ENCODE peak calls at places on chromosomes 6 and 20, in four cellular contexts. One of them, this sample, is unnamed.

GRCh38 chr20:16049478-16050093 is 523.7 kb downstream of the KIF16B start:
- DNase-seq in NB4: no peak
- DNase-seq in ovary: no peak
- DNase-seq in cardiac fibroblast: no peak
- DNase-seq in this sample: no peak

GRCh38 chr6:105136433-105137350 is 43.1 kb downstream of the POPDC3 start:
- DNase-seq in ovary: peak
- DNase-seq in NB4: peak
- DNase-seq in cardiac fibroblast: peak
- DNase-seq in this sample: peak

GRCh38 chr6:6191476-6191875 is 129.0 kb downstream of the F13A1 start:
- DNase-seq in NB4: peak
- DNase-seq in cardiac fibroblast: no peak
- DNase-seq in ovary: no peak
- DNase-seq in this sample: no peak

GRCh38 chr6:168596316-168596715 is 155.3 kb downstream of the SMOC2 start:
- DNase-seq in NB4: no peak
- DNase-seq in cardiac fibroblast: no peak
- DNase-seq in ovary: no peak
- DNase-seq in this sample: peak

GRCh38 chr20:17460119-17460518 is 71.1 kb downstream of the BFSP1 start:
- DNase-seq in NB4: no peak
- DNase-seq in ovary: no peak
- DNase-seq in cardiac fibroblast: no peak
- DNase-seq in this sample: no peak

GRCh38 chr20:23415958-23416583 is 5.2 kb downstream of the NAPB start:
- DNase-seq in cardiac fibroblast: no peak
- DNase-seq in NB4: no peak
- DNase-seq in ovary: no peak
- DNase-seq in this sample: no peak

GRCh38 chr6:16523550-16524379 is 237.5 kb downstream of the ATXN1 start:
- DNase-seq in NB4: no peak
- DNase-seq in cardiac fibroblast: peak
- DNase-seq in ovary: no peak
- DNase-seq in this sample: no peak

GRCh38 chr6:29839917-29840316 is 12.3 kb downstream of the HLA-G start:
- DNase-seq in cardiac fibroblast: no peak
- DNase-seq in NB4: no peak
- DNase-seq in ovary: no peak
- DNase-seq in this sample: no peak

GRCh38 chr6:131602913-131603312 is 25.1 kb downstream of the MED23 start:
- DNase-seq in NB4: no peak
- DNase-seq in cardiac fibroblast: peak
- DNase-seq in ovary: no peak
- DNase-seq in this sample: no peak

GRCh38 chr6:43059168-43060033 is at the start of the genes KLC4 and MRPL2:
- DNase-seq in NB4: peak
- DNase-seq in ovary: peak
- DNase-seq in cardiac fibroblast: peak
- DNase-seq in this sample: peak

GRCh38 chr6:96015791-96016776 is at the start of gene FUT9:
- DNase-seq in NB4: no peak
- DNase-seq in ovary: no peak
- DNase-seq in cardiac fibroblast: no peak
- DNase-seq in this sample: no peak

GRCh38 chr6:143731789-143732188 is 54.0 kb downstream of the PHACTR2 start:
- DNase-seq in ovary: no peak
- DNase-seq in NB4: no peak
- DNase-seq in cardiac fibroblast: no peak
- DNase-seq in this sample: no peak

GRCh38 chr6:130978660-130979396 is 84.2 kb downstream of the EPB41L2 start:
- DNase-seq in ovary: no peak
- DNase-seq in NB4: no peak
- DNase-seq in cardiac fibroblast: no peak
- DNase-seq in this sample: no peak

GRCh38 chr20:6857929-6858328 is 90.4 kb downstream of the BMP2 start:
- DNase-seq in cardiac fibroblast: no peak
- DNase-seq in NB4: no peak
- DNase-seq in ovary: no peak
- DNase-seq in this sample: no peak

GRCh38 chr6:42314571-42314950 is 96.9 kb upstream of the MRPS10 start:
- DNase-seq in ovary: no peak
- DNase-seq in NB4: no peak
- DNase-seq in cardiac fibroblast: no peak
- DNase-seq in this sample: no peak

GRCh38 chr6:137358273-137358672 is 135.9 kb downstream of the OLIG3 start:
- DNase-seq in ovary: no peak
- DNase-seq in NB4: no peak
- DNase-seq in cardiac fibroblast: no peak
- DNase-seq in this sample: no peak

GRCh38 chr20:51393566-51393965 is 149.0 kb downstream of the NFATC2 start:
- DNase-seq in ovary: no peak
- DNase-seq in cardiac fibroblast: no peak
- DNase-seq in NB4: no peak
- DNase-seq in this sample: no peak

GRCh38 chr6:22194188-22194921 is 102.5 kb downstream of the PRL start:
- DNase-seq in cardiac fibroblast: peak
- DNase-seq in NB4: peak
- DNase-seq in ovary: no peak
- DNase-seq in this sample: no peak

GRCh38 chr20:36852187-36852586 is 23.8 kb upstream of the TLDC2 start:
- DNase-seq in cardiac fibroblast: no peak
- DNase-seq in NB4: no peak
- DNase-seq in ovary: no peak
- DNase-seq in this sample: peak

GRCh38 chr6:73811706-73812105 is 115.7 kb downstream of the CD109 start:
- DNase-seq in cardiac fibroblast: no peak
- DNase-seq in ovary: no peak
- DNase-seq in NB4: no peak
- DNase-seq in this sample: no peak

GRCh38 chr6:90072501-90072900 is 178.2 kb downstream of the GJA10 start:
- DNase-seq in ovary: no peak
- DNase-seq in NB4: no peak
- DNase-seq in cardiac fibroblast: no peak
- DNase-seq in this sample: no peak

GRCh38 chr6:66930559-66931290 is 1223.7 kb upstream of the EYS start:
- DNase-seq in ovary: no peak
- DNase-seq in cardiac fibroblast: peak
- DNase-seq in NB4: no peak
- DNase-seq in this sample: no peak

GRCh38 chr6:128841518-128841917 is 41.4 kb upstream of the LAMA2 start:
- DNase-seq in NB4: no peak
- DNase-seq in cardiac fibroblast: no peak
- DNase-seq in ovary: no peak
- DNase-seq in this sample: no peak

GRCh38 chr6:1079525-1079924 is 232.4 kb upstream of the FOXQ1 start:
- DNase-seq in ovary: no peak
- DNase-seq in NB4: no peak
- DNase-seq in cardiac fibroblast: no peak
- DNase-seq in this sample: no peak

GRCh38 chr20:2658414-2659354 is 5.3 kb downstream of the IDH3B start:
- DNase-seq in NB4: peak
- DNase-seq in cardiac fibroblast: no peak
- DNase-seq in ovary: no peak
- DNase-seq in this sample: no peak

GRCh38 chr6:54903884-54904283 is 57.3 kb downstream of the FAM83B start:
- DNase-seq in ovary: no peak
- DNase-seq in NB4: no peak
- DNase-seq in cardiac fibroblast: no peak
- DNase-seq in this sample: no peak

GRCh38 chr6:114648847-114649246 is 306.0 kb upstream of the HS3ST5 start:
- DNase-seq in ovary: no peak
- DNase-seq in cardiac fibroblast: no peak
- DNase-seq in NB4: no peak
- DNase-seq in this sample: no peak

GRCh38 chr20:21513181-21513663 is 642 bp downstream of the NKX2-2 start:
- DNase-seq in NB4: no peak
- DNase-seq in ovary: no peak
- DNase-seq in cardiac fibroblast: no peak
- DNase-seq in this sample: no peak

GRCh38 chr20:63694596-63695418 is 1.6 kb upstream of the TNFRSF6B start:
- DNase-seq in ovary: peak
- DNase-seq in cardiac fibroblast: no peak
- DNase-seq in NB4: no peak
- DNase-seq in this sample: no peak

GRCh38 chr20:20568604-20569205 is 143.7 kb downstream of the RALGAPA2 start:
- DNase-seq in cardiac fibroblast: peak
- DNase-seq in ovary: no peak
- DNase-seq in NB4: peak
- DNase-seq in this sample: no peak

GRCh38 chr6:153162172-153162571 is 31.1 kb upstream of the RGS17 start:
- DNase-seq in ovary: no peak
- DNase-seq in cardiac fibroblast: peak
- DNase-seq in NB4: no peak
- DNase-seq in this sample: no peak

GRCh38 chr6:158631678-158632537 is 12.6 kb downstream of the DYNLT1 start:
- DNase-seq in cardiac fibroblast: peak
- DNase-seq in ovary: peak
- DNase-seq in NB4: peak
- DNase-seq in this sample: peak

DNA sequence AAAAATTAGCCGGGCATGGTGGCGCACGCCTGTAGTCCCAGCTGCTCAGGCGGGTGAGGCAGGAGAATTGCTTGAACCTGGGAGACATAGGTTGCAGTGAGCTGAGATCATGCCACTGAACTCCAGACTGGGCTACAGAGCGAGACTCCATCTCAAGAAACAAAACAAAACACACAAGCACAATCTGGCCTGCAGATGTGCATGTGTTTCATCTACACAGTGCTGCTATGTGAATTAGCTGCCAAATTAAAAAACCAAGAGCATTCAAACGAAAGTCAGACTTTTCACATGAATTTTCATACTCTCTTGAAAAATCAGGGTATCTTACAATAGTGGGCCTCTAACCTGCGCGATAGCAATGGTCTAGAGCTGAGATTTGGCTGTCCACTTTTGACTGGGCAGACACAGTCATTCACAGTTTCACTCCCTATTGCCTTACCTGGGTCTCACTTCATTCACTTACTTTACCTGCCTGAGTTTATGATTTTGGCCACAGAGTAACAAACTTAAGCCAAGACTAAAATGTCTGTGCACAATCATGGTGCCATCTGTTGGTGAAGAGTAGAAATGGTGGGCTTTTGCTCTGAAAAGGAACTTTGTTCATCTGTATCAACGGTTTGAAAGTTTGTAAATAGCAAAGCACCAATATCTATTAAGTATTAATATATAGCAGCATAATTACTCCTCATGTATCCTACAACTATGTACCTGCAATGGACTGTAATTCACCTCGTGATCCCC is 138.4 kb upstream of the UST start:
- DNase-seq in NB4: peak
- DNase-seq in cardiac fibroblast: peak
- DNase-seq in ovary: no peak
- DNase-seq in this sample: no peak
- TF ChIP-seq CTCF in NB4: peak
- TF ChIP-seq CTCF in cardiac fibroblast: peak
- TF ChIP-seq CTCF in ovary: no peak
- TF ChIP-seq CTCF in this sample: no peak

GRCh38 chr6:138824482-138825134 is 28.7 kb downstream of the ECT2L start:
- DNase-seq in ovary: no peak
- DNase-seq in NB4: no peak
- DNase-seq in cardiac fibroblast: no peak
- DNase-seq in this sample: no peak
- H3K4me3 ChIP-seq in ovary: no peak
- H3K4me3 ChIP-seq in NB4: no peak
- H3K4me3 ChIP-seq in cardiac fibroblast: no peak
- H3K4me3 ChIP-seq in this sample: no peak

DNA sequence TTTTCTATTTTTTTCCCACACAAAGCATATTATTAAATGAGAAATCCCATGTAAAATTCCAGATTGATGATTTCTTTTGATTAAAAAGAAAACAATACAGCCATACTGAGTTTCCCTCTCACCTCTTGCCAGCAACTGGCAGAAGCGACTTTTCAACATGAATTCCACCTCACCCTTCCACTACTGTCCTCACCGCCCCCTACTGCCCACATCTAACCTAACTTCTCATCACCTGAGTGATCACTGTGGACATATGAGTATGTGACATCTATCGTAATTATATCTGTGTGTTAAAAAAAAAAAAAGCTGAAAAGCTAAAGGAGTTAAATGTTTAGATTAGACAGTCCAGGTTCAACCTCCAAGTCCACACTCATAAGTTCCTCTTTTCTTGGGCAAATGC is 528.6 kb downstream of the PRKN start:
- DNase-seq in cardiac fibroblast: no peak
- DNase-seq in NB4: no peak
- DNase-seq in ovary: no peak
- DNase-seq in this sample: no peak
- TF ChIP-seq CTCF in cardiac fibroblast: no peak
- TF ChIP-seq CTCF in NB4: no peak
- TF ChIP-seq CTCF in ovary: no peak
- TF ChIP-seq CTCF in this sample: no peak

DNA sequence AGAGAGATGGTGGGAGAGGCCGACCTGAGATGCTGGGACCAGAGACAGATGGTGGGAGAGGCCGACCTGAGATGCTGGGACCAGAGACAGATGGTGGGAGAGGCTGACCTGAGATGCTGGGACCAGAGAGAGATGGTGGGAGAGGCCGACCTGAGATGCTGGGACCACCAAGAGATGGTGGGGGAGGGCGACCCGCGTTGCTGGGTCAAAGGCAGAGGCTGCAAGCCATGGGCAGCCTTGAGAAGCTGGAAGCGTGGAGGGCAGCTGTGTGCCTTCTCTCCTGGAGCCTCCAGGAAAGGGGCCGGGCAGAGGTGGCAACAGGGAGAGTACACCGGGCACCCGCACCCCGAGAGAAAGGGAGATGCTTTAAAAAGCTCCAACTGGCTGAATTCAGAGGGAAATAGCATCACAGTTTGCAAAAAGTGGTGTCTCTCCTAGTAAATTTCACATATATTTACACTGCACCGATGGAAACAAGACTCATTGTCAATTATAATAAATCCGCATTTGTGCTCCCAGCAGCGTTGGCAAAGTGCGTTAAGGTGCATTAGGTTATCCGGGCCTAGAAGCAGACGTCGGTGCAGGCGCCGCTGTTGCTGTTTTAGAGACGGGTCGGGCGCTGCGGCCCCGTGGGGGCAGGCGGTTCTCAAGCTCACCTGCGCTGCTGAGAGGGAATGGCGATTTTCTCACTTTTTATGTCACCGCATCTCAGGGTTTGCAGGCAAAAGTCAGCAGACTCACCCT is 132.4 kb downstream of the DLL1 start:
- DNase-seq in ovary: no peak
- DNase-seq in NB4: no peak
- DNase-seq in cardiac fibroblast: no peak
- DNase-seq in this sample: no peak
- H3K4me3 ChIP-seq in ovary: no peak
- H3K4me3 ChIP-seq in NB4: no peak
- H3K4me3 ChIP-seq in cardiac fibroblast: no peak
- H3K4me3 ChIP-seq in this sample: no peak

This sample was measured in tibial artery.